ENCODE peak calls at places on chromosomes 12 and 14, in nine cellular contexts. B is tibial nerve; D is activated CD4-positive, alpha-beta T cell treated with anti-CD3 and anti-CD28 coated beads, Interleukin-2, amount 10 ng/mL, durations not matched to agents 7 days and 5 days; G is activated naive CD8-positive, alpha-beta T cell treated with anti-CD3 and anti-CD28 coated beads, Interleukin-2, amount 50 U/mL, for 16 hours; T is HT1080; W is HuH-7.5; H is GM23248; K is GM04503; Z is stimulated activated naive B cell treated with anti-CD40 and anti-IgM and Interleukin-4, amounts not matched to agents 10 μg/mL and 1 μg/mL and 100 μg/mL, for 72 hours. U is an unnamed sample.

GRCh38 chr14:54728700-54729527 is 162.0 kb downstream of the SAMD4A start:
- DNase-seq in B (no peak), Z (no peak), T (no peak), H (peak), D (no peak), G (no peak), W (no peak), K (no peak), U (no peak)

GRCh38 chr14:72801381-72801812 is 92.5 kb downstream of the DPF3 start:
- DNase-seq in D (no peak), H (peak), K (peak), B (no peak), G (no peak), T (peak), W (no peak), Z (no peak), U (no peak)

GRCh38 chr12:29048787-29049186 is 100.3 kb upstream of the FAR2 start:
- DNase-seq in W (no peak), D (no peak), T (no peak), B (no peak), H (no peak), Z (no peak), K (no peak), G (no peak), U (no peak)

GRCh38 chr12:124517260-124518050 is 50.0 kb downstream of the NCOR2 start:
- DNase-seq in T (peak), G (no peak), H (peak), K (no peak), D (no peak), Z (no peak), B (peak), W (no peak), U (no peak)

GRCh38 chr12:58268080-58268479 is 326.7 kb downstream of the ATP23 start:
- DNase-seq in K (no peak), W (no peak), G (no peak), H (peak), T (no peak), B (no peak), D (no peak), Z (no peak), U (no peak)

GRCh38 chr14:97336179-97336578 is 539.0 kb downstream of the VRK1 start:
- DNase-seq in G (no peak), H (no peak), T (no peak), D (peak), K (no peak), Z (no peak), W (no peak), B (no peak), U (no peak)

GRCh38 chr12:24012528-24012927 is 63.1 kb upstream of the SOX5 start:
- DNase-seq in H (no peak), W (no peak), B (no peak), D (no peak), Z (no peak), K (no peak), G (no peak), T (no peak), U (no peak)

GRCh38 chr12:5000204-5000603 is 43.5 kb upstream of the KCNA5 start:
- DNase-seq in K (no peak), D (no peak), T (no peak), H (no peak), B (no peak), G (no peak), Z (no peak), W (no peak), U (no peak)

GRCh38 chr14:51869426-51870113 is 9.2 kb downstream of the GNG2 start:
- DNase-seq in H (no peak), G (no peak), B (no peak), D (no peak), Z (no peak), W (no peak), K (no peak), T (no peak), U (no peak)

GRCh38 chr12:12899530-12900380 is 8.4 kb downstream of the GPRC5A start:
- DNase-seq in D (no peak), T (peak), W (no peak), K (peak), B (peak), H (peak), Z (no peak), G (no peak), U (no peak)

GRCh38 chr14:68792022-68792829 is 641 bp downstream of the ZFP36L1 start:
- DNase-seq in T (no peak), D (peak), Z (no peak), G (no peak), W (no peak), B (no peak), K (no peak), H (peak), U (no peak)

GRCh38 chr14:21894003-21894897 is 220.6 kb upstream of the OR4E1 start:
- DNase-seq in B (no peak), W (no peak), K (no peak), G (peak), Z (no peak), T (no peak), H (no peak), D (peak), U (peak)

GRCh38 chr12:113145720-113146551 is 3.6 kb upstream of the CFAP73 start:
- DNase-seq in K (no peak), B (no peak), D (no peak), G (no peak), Z (no peak), H (no peak), T (no peak), W (no peak), U (no peak)

GRCh38 chr14:24235804-24236688 is 3.3 kb downstream of the GMPR2 start:
- DNase-seq in K (no peak), B (no peak), D (no peak), T (no peak), H (no peak), G (no peak), Z (no peak), W (no peak), U (no peak)

GRCh38 chr12:67068773-67069450 is 200.2 kb upstream of the CAND1 start:
- DNase-seq in G (no peak), W (peak), Z (no peak), B (no peak), K (no peak), T (no peak), D (peak), H (peak), U (peak)

GRCh38 chr14:69880051-69880487 is 853 bp downstream of the SMOC1 start:
- DNase-seq in H (peak), G (no peak), Z (no peak), W (no peak), D (no peak), B (no peak), T (no peak), K (no peak), U (no peak)

GRCh38 chr14:53295985-53296582 is 143.0 kb upstream of the DDHD1 start:
- DNase-seq in Z (no peak), D (peak), K (no peak), G (no peak), H (peak), W (no peak), T (peak), B (no peak), U (peak)

GRCh38 chr14:67680121-67680602 is 5.7 kb upstream of the VTI1B start:
- DNase-seq in D (peak), B (no peak), K (peak), T (peak), W (no peak), G (no peak), H (peak), Z (no peak), U (no peak)

GRCh38 chr12:56947633-56948535 is 9.5 kb downstream of the RDH16 start:
- DNase-seq in H (no peak), B (no peak), W (no peak), T (peak), K (no peak), Z (no peak), G (no peak), D (no peak), U (no peak)